ENCODE peak calls at places on chromosomes 3 and 15, in eight cellular contexts. Y is activated T-cell treated with anti-CD3 and anti-CD28 coated beads for 24 hours, Q is osteocyte, C is bronchial epithelial cell, I is endothelial cell, P is AG10803, L is AG04450, Z is T follicular helper cell. W is an unnamed sample.

GRCh38 chr3:37753428-37753827 is 108.3 kb upstream of the CTDSPL start:
- DNase-seq in Y (no peak), Q (no peak), C (peak), I (no peak), P (no peak), L (no peak), Z (no peak), W (peak)

GRCh38 chr3:184175506-184175905 is 851 bp downstream of the AP2M1 start:
- DNase-seq in Y (no peak), Q (no peak), C (no peak), I (no peak), P (no peak), L (no peak), Z (no peak), W (peak)

GRCh38 chr3:104323226-104323625 is 1043.5 kb upstream of the ALCAM start:
- DNase-seq in Y (no peak), Q (no peak), C (peak), I (no peak), P (no peak), L (no peak), Z (no peak), W (peak)

GRCh38 chr3:72163809-72164634 is 379.1 kb upstream of the PROK2 start:
- DNase-seq in Y (no peak), Q (no peak), C (no peak), I (no peak), P (no peak), L (no peak), Z (no peak), W (no peak)

GRCh38 chr3:44842376-44842775 is 19.3 kb upstream of the TMEM42 start:
- DNase-seq in Y (no peak), Q (no peak), C (no peak), I (no peak), P (no peak), L (no peak), Z (no peak), W (no peak)

GRCh38 chr3:69731080-69731479 is 8.2 kb upstream of the MITF start:
- DNase-seq in Y (no peak), Q (no peak), C (no peak), I (no peak), P (no peak), L (no peak), Z (no peak), W (no peak)

GRCh38 chr3:123737168-123737567 is 147.0 kb downstream of the MYLK start:
- DNase-seq in Y (no peak), Q (no peak), C (no peak), I (no peak), P (no peak), L (no peak), Z (no peak), W (no peak)

GRCh38 chr3:105606052-105606451 is 239.3 kb downstream of the ALCAM start:
- DNase-seq in Y (no peak), Q (no peak), C (peak), I (no peak), P (peak), L (peak), Z (no peak), W (peak)

GRCh38 chr3:183490653-183491052 is 62.2 kb upstream of the MCF2L2 start:
- DNase-seq in Y (no peak), Q (no peak), C (peak), I (peak), P (no peak), L (no peak), Z (no peak), W (peak)

GRCh38 chr3:128726691-128727031 is 678 bp downstream of the RAB7A start:
- DNase-seq in Y (peak), Q (peak), C (peak), I (peak), P (peak), L (no peak), Z (peak), W (peak)

GRCh38 chr3:187274977-187275338 is 16.6 kb downstream of the MASP1 start:
- DNase-seq in Y (no peak), Q (no peak), C (peak), I (no peak), P (no peak), L (no peak), Z (no peak), W (peak)

GRCh38 chr3:94159062-94159726 is 96.3 kb downstream of the NSUN3 start:
- DNase-seq in Y (no peak), Q (no peak), C (peak), I (no peak), P (no peak), L (no peak), Z (no peak), W (peak)

GRCh38 chr3:94234177-94234788 is 171.4 kb downstream of the NSUN3 start:
- DNase-seq in Y (no peak), Q (no peak), C (peak), I (peak), P (peak), L (no peak), Z (no peak), W (peak)

GRCh38 chr3:183275418-183275817 is 22.4 kb downstream of the B3GNT5 start:
- DNase-seq in Y (no peak), Q (no peak), C (peak), I (no peak), P (no peak), L (no peak), Z (no peak), W (peak)

GRCh38 chr3:197420115-197420514 is 121.7 kb upstream of the DLG1 start:
- DNase-seq in Y (no peak), Q (no peak), C (no peak), I (no peak), P (peak), L (no peak), Z (no peak), W (no peak)

GRCh38 chr3:105195260-105195659 is 171.4 kb upstream of the ALCAM start:
- DNase-seq in Y (no peak), Q (no peak), C (peak), I (no peak), P (peak), L (no peak), Z (no peak), W (peak)

GRCh38 chr3:139574026-139574947 is 34.7 kb upstream of the RBP1 start:
- DNase-seq in Y (no peak), Q (no peak), C (no peak), I (no peak), P (no peak), L (no peak), Z (no peak), W (no peak)

GRCh38 chr3:151178208-151178845 is 24.7 kb downstream of the GPR171 start:
- DNase-seq in Y (no peak), Q (no peak), C (no peak), I (no peak), P (no peak), L (no peak), Z (no peak), W (no peak)

GRCh38 chr15:75061272-75061671 is 37.9 kb downstream of the PPCDC start:
- DNase-seq in Y (no peak), Q (peak), C (no peak), I (no peak), P (peak), L (no peak), Z (no peak), W (peak)

GRCh38 chr3:13557417-13557816 is 8.5 kb downstream of the FBLN2 start:
- DNase-seq in Y (no peak), Q (no peak), C (no peak), I (no peak), P (no peak), L (no peak), Z (no peak), W (no peak)

GRCh38 chr3:106332884-106333283 is 464.1 kb upstream of the CBLB start:
- DNase-seq in Y (peak), Q (no peak), C (peak), I (no peak), P (no peak), L (no peak), Z (no peak), W (peak)

GRCh38 chr3:36957072-36957471 is 12.2 kb upstream of the TRANK1 start:
- DNase-seq in Y (no peak), Q (no peak), C (no peak), I (no peak), P (no peak), L (no peak), Z (no peak), W (no peak)

GRCh38 chr3:133459400-133459799 is 59.5 kb downstream of the BFSP2 start:
- DNase-seq in Y (no peak), Q (no peak), C (no peak), I (no peak), P (no peak), L (no peak), Z (no peak), W (no peak)

GRCh38 chr3:8619548-8619947 is 25.1 kb downstream of the SSUH2 start:
- DNase-seq in Y (no peak), Q (no peak), C (peak), I (no peak), P (peak), L (peak), Z (no peak), W (peak)

GRCh38 chr3:122688996-122689395 is 8.4 kb downstream of the PARP14 start:
- DNase-seq in Y (no peak), Q (no peak), C (peak), I (no peak), P (no peak), L (no peak), Z (no peak), W (peak)

GRCh38 chr3:155853214-155854146 is 747 bp downstream of the SLC33A1 start:
- DNase-seq in Y (peak), Q (peak), C (no peak), I (peak), P (no peak), L (no peak), Z (no peak), W (peak)

GRCh38 chr3:175857666-175858270 is 998.6 kb downstream of the NAALADL2 start:
- DNase-seq in Y (no peak), Q (no peak), C (no peak), I (no peak), P (no peak), L (no peak), Z (no peak), W (no peak)

GRCh38 chr3:62622553-62623174 is 249.3 kb upstream of the FEZF2 start:
- DNase-seq in Y (no peak), Q (no peak), C (peak), I (peak), P (peak), L (peak), Z (no peak), W (peak)

GRCh38 chr3:187773963-187774789 is 28.9 kb upstream of the BCL6 start:
- DNase-seq in Y (no peak), Q (no peak), C (peak), I (no peak), P (no peak), L (no peak), Z (no peak), W (peak)

GRCh38 chr3:71817262-71817661 is 32.3 kb upstream of the PROK2 start:
- DNase-seq in Y (no peak), Q (no peak), C (no peak), I (no peak), P (no peak), L (no peak), Z (no peak), W (no peak)

GRCh38 chr3:114758828-114759709 is 388.0 kb downstream of the ZBTB20 start:
- DNase-seq in Y (no peak), Q (no peak), C (peak), I (no peak), P (peak), L (peak), Z (no peak), W (peak)

GRCh38 chr15:38545179-38545578 is 19.4 kb downstream of the RASGRP1 start:
- DNase-seq in Y (no peak), Q (no peak), C (no peak), I (no peak), P (no peak), L (no peak), Z (no peak), W (no peak)

GRCh38 chr15:77580991-77581682 is 51.6 kb downstream of the LINGO1 start:
- DNase-seq in Y (no peak), Q (no peak), C (peak), I (no peak), P (peak), L (no peak), Z (no peak), W (no peak)

GRCh38 chr3:109643590-109643989 is 306.2 kb upstream of the DPPA4 start:
- DNase-seq in Y (no peak), Q (no peak), C (peak), I (no peak), P (peak), L (no peak), Z (no peak), W (peak)

GRCh38 chr3:75329713-75330112 is 334.4 kb upstream of the FRG2C start:
- DNase-seq in Y (no peak), Q (no peak), C (no peak), I (no peak), P (no peak), L (no peak), Z (no peak), W (no peak)

GRCh38 chr3:196193738-196194541 is 17.3 kb downstream of the ZDHHC19 start:
- DNase-seq in Y (no peak), Q (no peak), C (no peak), I (no peak), P (no peak), L (no peak), Z (no peak), W (no peak)

GRCh38 chr3:38588995-38589937 is 60.2 kb downstream of the SCN5A start:
- DNase-seq in Y (no peak), Q (peak), C (no peak), I (no peak), P (no peak), L (no peak), Z (no peak), W (no peak)

W was measured in kidney tubule cell.